ENCODE peak calls at places on chromosomes 13 and 19, in six cellular contexts. Q, N, J, B, T and G are unnamed samples.

GRCh38 chr19:17145546-17146497 is 69.3 kb upstream of the USE1 start:
- DNase-seq in Q (no peak), B (no peak), N (no peak), T (no peak), J (no peak), G (no peak)

GRCh38 chr13:50374517-50374916 is 359.3 kb downstream of the KCNRG start:
- DNase-seq in T (no peak), J (no peak), B (no peak), N (no peak), Q (no peak), G (no peak)

GRCh38 chr19:36140289-36141038 is 598 bp downstream of the CAPNS1 start:
- DNase-seq in T (peak; percentile 73), J (peak; percentile 66), B (no peak), N (peak; percentile 76), Q (peak; percentile 87), G (peak; percentile 87)

GRCh38 chr19:19591133-19591825 is 27.2 kb downstream of the PBX4 start:
- DNase-seq in T (peak; percentile 50), J (peak; percentile 60), N (no peak), B (peak; percentile 91), Q (peak; percentile 67), G (peak; percentile 79)

GRCh38 chr19:5826531-5827341 is 12.8 kb downstream of the FUT6 start:
- DNase-seq in B (no peak), T (peak; percentile 47), Q (peak; percentile 90), J (peak; percentile 76), N (no peak), G (peak; percentile 71)

GRCh38 chr13:24151864-24152263 is 8.7 kb upstream of the SPATA13 start:
- DNase-seq in T (no peak), Q (no peak), J (no peak), B (no peak), N (no peak), G (no peak)

GRCh38 chr13:79900356-79900755 is 419.4 kb downstream of the NDFIP2 start:
- DNase-seq in N (no peak), B (no peak), Q (no peak), T (no peak), J (no peak), G (no peak)

GRCh38 chr19:4910594-4911273 is 1.4 kb downstream of the UHRF1 start:
- DNase-seq in B (no peak), N (no peak), T (peak; percentile 56), J (no peak), Q (no peak), G (peak; percentile 54)

GRCh38 chr19:10228393-10228792 is 2.7 kb downstream of the S1PR2 start:
- DNase-seq in T (no peak), Q (no peak), J (no peak), B (no peak), N (no peak), G (no peak)

GRCh38 chr19:13154911-13155471 is 4.8 kb downstream of the IER2 start:
- DNase-seq in B (no peak), J (peak; percentile 90), N (peak; percentile 86), Q (peak; percentile 94), T (peak; percentile 79), G (peak; percentile 76)

GRCh38 chr19:6217752-6218403 is 61.9 kb downstream of the MLLT1 start:
- DNase-seq in J (no peak), N (no peak), T (no peak), Q (no peak), B (no peak), G (no peak)

GRCh38 chr19:19679176-19680073 is 10.8 kb downstream of the ZNF101 start:
- DNase-seq in J (no peak), Q (no peak), N (no peak), B (no peak), T (no peak), G (no peak)

GRCh38 chr19:47274891-47275865 is 493 bp downstream of the INAFM1 start:
- DNase-seq in T (no peak), Q (peak; percentile 75), N (peak; percentile 80), J (no peak), B (no peak), G (no peak)

GRCh38 chr19:1279782-1280341 is 4.5 kb downstream of the FAM174C start:
- DNase-seq in B (peak; percentile 57), Q (peak; percentile 96), J (peak; percentile 81), N (peak; percentile 89), T (peak; percentile 86), G (peak; percentile 93)

GRCh38 chr19:18317998-18318800 is 4.7 kb downstream of the LSM4 start:
- DNase-seq in T (no peak), J (no peak), Q (no peak), B (no peak), N (no peak), G (no peak)

GRCh38 chr19:17306285-17306714 is 628 bp downstream of the MRPL34 start:
- DNase-seq in N (no peak), B (no peak), Q (no peak), T (no peak), J (no peak), G (no peak)

GRCh38 chr13:78881746-78882145 is 222.8 kb upstream of the OBI1 start:
- DNase-seq in B (no peak), J (no peak), N (no peak), Q (no peak), T (no peak), G (no peak)

GRCh38 chr19:38977445-38978314 is 2.1 kb upstream of the FBXO17 start:
- DNase-seq in J (no peak), Q (no peak), T (peak; percentile 86), B (no peak), N (no peak), G (peak; percentile 81)

GRCh38 chr13:51958217-51958547 is 53.1 kb downstream of the ATP7B start:
- DNase-seq in Q (no peak), J (no peak), T (no peak), B (no peak), N (no peak), G (no peak)

GRCh38 chr13:43023244-43023931 is at the start of gene DNAJC15:
- DNase-seq in J (peak; percentile 79), T (peak; percentile 87), N (peak; percentile 89), B (peak; percentile 52), Q (peak; percentile 86), G (peak; percentile 73)

GRCh38 chr19:15532779-15533521 is 24.6 kb downstream of the CYP4F22 start:
- DNase-seq in Q (no peak), J (no peak), N (no peak), B (no peak), T (no peak), G (no peak)

GRCh38 chr13:113328851-113329250 is 31.8 kb downstream of the LAMP1 start:
- DNase-seq in Q (no peak), T (no peak), N (no peak), J (no peak), B (no peak), G (no peak)

GRCh38 chr13:34667356-34668218 is 274.5 kb upstream of the NBEA start:
- DNase-seq in Q (no peak), J (no peak), T (no peak), N (no peak), B (no peak), G (no peak)

GRCh38 chr19:54707932-54708331 is 16.3 kb upstream of the KIR3DL3 start:
- DNase-seq in B (no peak), J (peak; percentile 22), Q (no peak), N (no peak), T (peak; percentile 42), G (peak; percentile 36)

DNA sequence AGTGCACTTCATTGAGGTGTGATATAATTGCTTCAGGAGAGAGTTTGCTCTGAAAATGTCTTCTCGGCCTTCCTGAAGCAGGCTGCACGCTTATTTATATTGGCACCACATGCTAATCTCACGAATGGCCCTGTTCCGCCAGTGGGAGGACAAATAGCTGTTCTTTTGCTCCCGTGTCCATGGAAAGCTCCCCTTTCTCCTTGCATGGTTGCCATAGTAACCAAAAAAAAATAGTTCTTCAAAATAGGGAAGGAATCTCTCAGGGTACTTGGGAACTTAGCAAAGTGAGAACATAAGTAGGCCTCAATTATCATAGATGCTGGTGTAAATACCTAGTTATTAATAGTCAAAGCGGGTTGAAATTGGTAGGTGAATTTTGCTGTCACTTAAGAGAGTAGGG is 221.9 kb downstream of the ZIC5 start:
- DNase-seq in T (no peak), J (no peak), N (no peak), Q (peak; percentile 57), B (no peak), G (no peak)
- TF ChIP-seq CTCF in T (no peak), J (no peak), N (no peak), Q (no peak), B (no peak), G (no peak)

GRCh38 chr19:3849092-3849491 is 19.7 kb downstream of the ZFR2 start:
- DNase-seq in B (no peak), Q (peak; percentile 88), N (no peak), T (no peak), J (no peak), G (no peak)
- TF ChIP-seq CTCF in B (peak; percentile 32), Q (peak; percentile 78), N (no peak), T (peak; percentile 76), J (no peak), G (no peak)

GRCh38 chr13:66509176-66509575 is 721.0 kb downstream of the PCDH9 start:
- DNase-seq in Q (no peak), B (no peak), T (no peak), N (no peak), J (no peak), G (no peak)

GRCh38 chr13:66519259-66519658 is 710.9 kb downstream of the PCDH9 start:
- DNase-seq in B (no peak), T (no peak), N (no peak), Q (no peak), J (no peak), G (no peak)

GRCh38 chr13:66508153-66508909 is 721.8 kb downstream of the PCDH9 start:
- DNase-seq in T (no peak), J (no peak), B (no peak), N (no peak), Q (no peak), G (no peak)

GRCh38 chr13:66518068-66518467 is 712.1 kb downstream of the PCDH9 start:
- DNase-seq in J (no peak), N (no peak), T (no peak), B (no peak), Q (no peak), G (no peak)

GRCh38 chr13:66513728-66514127 is 716.4 kb downstream of the PCDH9 start:
- DNase-seq in B (no peak), T (no peak), N (no peak), Q (no peak), J (no peak), G (no peak)
- TF ChIP-seq CTCF in B (no peak), T (no peak), N (no peak), Q (no peak), J (no peak), G (no peak)

GRCh38 chr19:57651654-57651996 is 17.1 kb upstream of the ZSCAN4 start:
- DNase-seq in Q (peak; percentile 55), B (no peak), T (no peak), N (no peak), J (no peak), G (no peak)
- TF ChIP-seq CTCF in Q (peak; percentile 46), B (peak; percentile 5), T (no peak), N (no peak), J (no peak), G (no peak)

GRCh38 chr19:42693760-42694350 is 46.4 kb downstream of the PSG3 start:
- DNase-seq in J (no peak), Q (peak; percentile 63), B (peak; percentile 11), N (no peak), T (no peak), G (peak; percentile 57)
- TF ChIP-seq CTCF in J (no peak), Q (peak; percentile 48), B (peak; percentile 79), N (no peak), T (peak; percentile 65), G (peak; percentile 59)

GRCh38 chr13:111604087-111604486 is 283.6 kb downstream of the TEX29 start:
- DNase-seq in T (no peak), N (no peak), B (no peak), J (no peak), Q (peak; percentile 73), G (no peak)
- TF ChIP-seq CTCF in T (no peak), N (no peak), B (no peak), J (no peak), Q (peak; percentile 72), G (no peak)